ENCODE peak calls at places on chromosomes 1 and 21, in six cellular contexts. V is progenitor cell of endocrine pancreas, A is endothelial cell, Y is A673, I is tibial nerve, O is upper lobe of right lung. F is an unnamed sample.

GRCh38 chr1:12697406-12697805 is 18.5 kb upstream of the AADACL3 start:
- DNase-seq in O (no peak), Y (no peak), I (no peak), A (no peak), V (no peak), F (no peak)

GRCh38 chr1:204261746-204262505 is 48.1 kb upstream of the GOLT1A start:
- DNase-seq in O (no peak), I (no peak), Y (no peak), A (no peak), V (no peak), F (no peak)

GRCh38 chr1:224047538-224047937 is 66.4 kb upstream of the FBXO28 start:
- DNase-seq in I (no peak), O (no peak), V (no peak), Y (no peak), A (no peak), F (no peak)

GRCh38 chr1:39204441-39205081 is at the start of gene MACF1:
- DNase-seq in I (peak; percentile 76), O (no peak), Y (peak; percentile 41), A (peak; percentile 64), V (no peak), F (no peak)

GRCh38 chr1:206116873-206117150 is 376 bp downstream of the AVPR1B start:
- DNase-seq in Y (no peak), A (no peak), I (no peak), V (no peak), O (no peak), F (no peak)

GRCh38 chr1:47687618-47687940 is 249.7 kb downstream of the FOXD2 start:
- DNase-seq in V (no peak), A (no peak), I (no peak), Y (no peak), O (peak; percentile 13), F (peak; percentile 57)

GRCh38 chr1:11576109-11576875 is 77.9 kb downstream of the FBXO2 start:
- DNase-seq in I (no peak), Y (no peak), V (no peak), O (no peak), A (no peak), F (no peak)

GRCh38 chr1:54812801-54813478 is 11.8 kb upstream of the TTC22 start:
- DNase-seq in A (no peak), O (no peak), V (no peak), Y (no peak), I (no peak), F (peak; percentile 60)

GRCh38 chr21:40689241-40689640 is 157.7 kb downstream of the DSCAM start:
- DNase-seq in V (no peak), A (no peak), I (no peak), O (no peak), Y (no peak), F (no peak)

GRCh38 chr21:36713746-36714145 is 14.8 kb downstream of the SIM2 start:
- DNase-seq in Y (peak; percentile 76), I (no peak), V (no peak), A (no peak), O (no peak), F (no peak)

GRCh38 chr1:203084588-203085527 is 954 bp downstream of the MYOG start:
- DNase-seq in V (no peak), O (no peak), Y (peak; percentile 34), A (no peak), I (no peak), F (peak; percentile 79)
- TF ChIP-seq CTCF in V (peak; percentile 39), O (peak; percentile 33), Y (peak; percentile 73), A (peak; percentile 60), I (no peak), F (peak; percentile 36)

GRCh38 chr21:26881504-26882228 is 36.5 kb upstream of the ADAMTS1 start:
- DNase-seq in A (no peak), I (no peak), V (no peak), Y (peak; percentile 40), O (no peak), F (no peak)
- TF ChIP-seq CTCF in A (peak; percentile 72), I (no peak), V (peak; percentile 49), Y (peak; percentile 60), O (peak; percentile 44), F (peak; percentile 60)

GRCh38 chr1:17909634-17910033 is 154.5 kb downstream of the ACTL8 start:
- DNase-seq in A (peak; percentile 23), I (no peak), V (no peak), O (peak; percentile 46), Y (no peak), F (no peak)
- TF ChIP-seq CTCF in A (peak; percentile 40), I (no peak), V (peak; percentile 14), O (peak; percentile 16), Y (peak; percentile 39), F (peak; percentile 6)

GRCh38 chr1:52325782-52326181 is 40.2 kb downstream of the CC2D1B start:
- DNase-seq in I (no peak), V (no peak), A (no peak), Y (peak; percentile 91), O (no peak), F (no peak)

GRCh38 chr1:52328615-52329014 is 37.4 kb downstream of the CC2D1B start:
- DNase-seq in O (no peak), A (no peak), V (no peak), I (no peak), Y (no peak), F (no peak)

GRCh38 chr1:52321051-52321450 is 45.0 kb downstream of the CC2D1B start:
- DNase-seq in V (no peak), A (no peak), O (no peak), I (no peak), Y (no peak), F (no peak)

GRCh38 chr1:52323731-52324130 is 42.3 kb downstream of the CC2D1B start:
- DNase-seq in A (no peak), Y (no peak), V (no peak), I (no peak), O (no peak), F (no peak)
- TF ChIP-seq CTCF in A (no peak), Y (no peak), V (no peak), I (no peak), O (no peak), F (no peak)

DNA sequence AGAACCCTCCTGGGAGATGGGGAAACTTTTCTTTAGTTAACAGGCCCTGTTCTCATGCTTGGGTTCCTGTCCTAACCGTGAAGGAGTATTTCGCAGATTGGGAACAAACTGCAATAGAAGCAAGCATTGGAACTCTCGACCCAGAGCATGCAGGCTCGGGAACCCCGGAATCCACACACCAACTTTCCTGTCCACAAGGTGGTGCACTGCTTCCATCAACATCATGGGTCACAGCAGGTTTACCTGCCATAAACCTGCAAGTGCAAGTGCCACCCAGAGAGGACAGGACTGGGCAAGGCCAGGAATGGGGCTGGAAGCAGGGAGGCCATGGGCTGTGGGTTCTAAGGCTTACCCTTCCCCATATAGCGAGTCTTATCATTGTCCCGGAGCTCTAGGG is 6.9 kb downstream of the ENO1 start:
- DNase-seq in V (no peak), Y (no peak), A (no peak), I (no peak), O (no peak), F (no peak)
- TF ChIP-seq CTCF in V (peak; percentile 56), Y (peak; percentile 47), A (peak; percentile 24), I (no peak), O (peak; percentile 20), F (peak; percentile 36)

DNA sequence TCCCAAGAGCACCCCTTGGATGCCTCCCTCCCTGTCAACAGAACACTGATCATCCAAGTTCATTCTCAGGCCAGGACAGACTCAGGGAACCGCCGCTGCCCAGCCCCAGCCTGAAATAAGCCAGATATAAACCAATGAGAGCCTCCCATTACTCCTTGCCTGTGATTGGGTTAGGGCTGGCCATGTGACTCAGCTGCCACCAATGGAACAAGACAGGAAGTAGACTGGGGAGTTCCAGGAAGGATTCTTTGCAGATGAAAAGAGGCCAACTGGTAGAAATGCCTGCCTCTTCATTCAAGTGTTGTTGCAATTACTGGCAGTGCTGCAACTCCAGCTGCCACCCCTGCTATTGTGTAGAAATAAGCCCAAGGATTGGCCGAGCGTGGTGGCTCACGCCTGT is 146.4 kb upstream of the TIAM1 start:
- DNase-seq in I (no peak), Y (peak; percentile 22), O (no peak), V (no peak), A (no peak), F (no peak)
- TF ChIP-seq CTCF in I (no peak), Y (no peak), O (no peak), V (no peak), A (no peak), F (no peak)

DNA sequence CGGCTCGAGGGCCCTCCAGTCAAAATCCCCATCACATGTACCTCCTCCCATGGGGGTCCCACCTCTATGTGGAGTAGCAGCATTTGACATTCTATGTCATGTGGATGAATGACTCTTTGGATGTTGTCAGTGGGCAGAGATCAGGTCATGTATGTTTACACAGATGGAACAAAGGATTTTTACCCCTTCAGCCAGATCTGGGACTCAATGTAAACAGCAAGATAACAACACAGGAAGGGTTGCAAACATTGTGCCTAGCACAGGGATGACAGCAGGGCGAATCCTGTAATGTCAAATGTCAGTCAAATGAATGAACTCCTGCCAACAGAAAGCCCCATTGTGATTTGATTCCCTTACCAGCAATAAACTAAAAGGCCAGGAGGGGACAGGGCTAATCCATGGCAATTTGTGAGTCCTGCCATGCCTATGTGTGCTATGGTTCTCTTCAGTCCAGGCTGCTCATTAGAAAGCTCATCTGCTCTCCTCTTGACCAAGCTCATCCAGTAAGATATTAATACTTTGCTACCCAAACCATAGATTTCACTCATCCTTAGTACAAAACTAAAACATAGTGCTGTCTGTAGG is 60.3 kb downstream of the PGBD5 start:
- DNase-seq in V (no peak), O (no peak), Y (no peak), I (no peak), A (no peak), F (no peak)
- TF ChIP-seq CTCF in V (no peak), O (no peak), Y (no peak), I (no peak), A (no peak), F (peak; percentile 12)

GRCh38 chr1:229848762-229849677 is 218.0 kb upstream of the GALNT2 start:
- DNase-seq in V (no peak), I (no peak), Y (peak; percentile 68), O (no peak), A (peak; percentile 31), F (no peak)
- TF ChIP-seq CTCF in V (peak; percentile 73), I (no peak), Y (peak; percentile 80), O (peak; percentile 51), A (peak; percentile 53), F (peak; percentile 51)